ENCODE peak calls at places on chromosomes 7 and 10, in five cellular contexts. M is T-helper 1 cell, Z is NCI-H526 treated with DMSO at 0.1 percent for 48 hours, V is epithelial cell of prostate, D is NCI-H2227 treated with DMSO at 0.1 percent for 48 hours. H is an unnamed sample.
A peak's percentile ranks its signal among the peaks of the same experiment; 100 is the strongest.

GRCh38 chr7:14104861-14105260 is 115.4 kb upstream of the ETV1 start:
- DNase-seq in Z (no peak), V (no peak), M (no peak), D (no peak), H (no peak)

GRCh38 chr7:1937252-1937605 is 267.2 kb downstream of the ELFN1 start:
- DNase-seq in Z (no peak), V (no peak), D (no peak), M (no peak), H (no peak)

GRCh38 chr7:96719164-96719563 is 9.5 kb upstream of the SEM1 start:
- DNase-seq in V (no peak), D (no peak), M (no peak), Z (no peak), H (no peak)

GRCh38 chr10:103758294-103758681 is 97.1 kb downstream of the SH3PXD2A start:
- DNase-seq in V (peak; percentile 81), D (no peak), Z (no peak), M (no peak), H (peak; percentile 75)

GRCh38 chr7:130922206-130923112 is 188.5 kb upstream of the KLF14 start:
- DNase-seq in D (no peak), Z (no peak), M (no peak), V (no peak), H (no peak)

GRCh38 chr10:51389415-51390342 is 309.7 kb downstream of the CSTF2T start:
- DNase-seq in D (no peak), Z (no peak), V (no peak), M (peak; percentile 8), H (peak; percentile 58)

GRCh38 chr10:132628966-132629900 is 91.6 kb downstream of the INPP5A start:
- DNase-seq in V (no peak), M (no peak), D (no peak), Z (no peak), H (no peak)

GRCh38 chr7:116420003-116420402 is 79.5 kb upstream of the CAV2 start:
- DNase-seq in D (no peak), M (no peak), Z (no peak), V (no peak), H (no peak)

GRCh38 chr7:139732471-139733167 is 45.2 kb downstream of the HIPK2 start:
- DNase-seq in Z (no peak), M (no peak), V (no peak), D (no peak), H (no peak)

GRCh38 chr10:13630231-13630630 is 43.5 kb downstream of the PRPF18 start:
- DNase-seq in M (no peak), D (no peak), Z (no peak), V (no peak), H (no peak)

GRCh38 chr10:63699785-63700184 is 178.6 kb downstream of the REEP3 start:
- DNase-seq in M (no peak), D (no peak), V (no peak), Z (no peak), H (peak; percentile 65)

GRCh38 chr7:2444476-2444875 is 31.7 kb downstream of the GRIFIN start:
- DNase-seq in M (no peak), V (no peak), D (no peak), Z (no peak), H (peak; percentile 78)

GRCh38 chr7:87155788-87156187 is 3.5 kb downstream of the DMTF1 start:
- DNase-seq in V (no peak), Z (no peak), M (no peak), D (no peak), H (no peak)

GRCh38 chr10:15579605-15580004 is 140.1 kb downstream of the ITGA8 start:
- DNase-seq in M (no peak), V (no peak), Z (no peak), D (no peak), H (no peak)

GRCh38 chr7:107173691-107174406 is 5.0 kb downstream of the HBP1 start:
- DNase-seq in D (no peak), Z (no peak), M (no peak), V (no peak), H (no peak)